ENCODE peak calls at places on chromosomes 12 and 14, in five cellular contexts. P, M, G, T and J are unnamed samples.
A peak's percentile ranks its signal among the peaks of the same experiment; 100 is the strongest.

GRCh38 chr12:116495260-116495659 is 63.9 kb upstream of the MAP1LC3B2 start:
- DNase-seq in P (no peak), M (no peak), G (peak; percentile 69), T (no peak), J (no peak)

GRCh38 chr12:89768586-89769482 is 60.2 kb upstream of the ATP2B1 start:
- DNase-seq in T (no peak), M (no peak), P (no peak), G (peak; percentile 80), J (no peak)

GRCh38 chr14:74912801-74913200 is 10.3 kb downstream of the RPS6KL1 start:
- DNase-seq in P (no peak), M (no peak), T (no peak), G (no peak), J (no peak)

GRCh38 chr12:107468976-107469375 is 216.6 kb upstream of the PWP1 start:
- DNase-seq in T (no peak), M (no peak), G (no peak), P (no peak), J (no peak)

GRCh38 chr12:2552000-2552399 is 242.8 kb upstream of the FKBP4 start:
- DNase-seq in G (no peak), T (no peak), P (no peak), M (no peak), J (no peak)

GRCh38 chr14:61461808-61462275 is 140.5 kb downstream of the PRKCH start:
- DNase-seq in M (no peak), G (peak; percentile 72), P (peak; percentile 68), T (peak; percentile 74), J (peak; percentile 86)

GRCh38 chr12:58860788-58861240 is 59.5 kb downstream of the LRIG3 start:
- DNase-seq in G (no peak), P (no peak), T (no peak), M (no peak), J (no peak)

GRCh38 chr12:81141220-81141619 is 63.3 kb downstream of the ACSS3 start:
- DNase-seq in M (no peak), T (no peak), G (no peak), P (no peak), J (no peak)

GRCh38 chr12:1676043-1676442 is 14.8 kb upstream of the ADIPOR2 start:
- DNase-seq in G (no peak), M (no peak), T (no peak), P (no peak), J (no peak)

GRCh38 chr14:102450206-102451063 is 59.1 kb downstream of the ANKRD9 start:
- DNase-seq in T (no peak), P (no peak), G (no peak), M (no peak), J (no peak)

GRCh38 chr12:103257763-103258162 is 238.0 kb downstream of the C12orf42 start:
- DNase-seq in M (no peak), T (no peak), P (no peak), G (no peak), J (no peak)

GRCh38 chr14:73472182-73473114 is 14.1 kb upstream of the NUMB start:
- DNase-seq in T (peak; percentile 70), G (peak; percentile 74), M (no peak), P (peak; percentile 78), J (peak; percentile 77)

GRCh38 chr12:106245767-106246166 is 2.1 kb downstream of the CKAP4 start:
- DNase-seq in P (no peak), M (no peak), G (peak; percentile 79), T (no peak), J (no peak)

GRCh38 chr14:59482471-59483331 is 1.5 kb downstream of the L3HYPDH start:
- DNase-seq in T (peak; percentile 30), P (no peak), M (no peak), G (peak; percentile 58), J (peak; percentile 16)

GRCh38 chr14:68460541-68460940 is 332.3 kb downstream of the ZFP36L1 start:
- DNase-seq in T (peak; percentile 23), P (no peak), G (no peak), M (no peak), J (peak; percentile 10)

GRCh38 chr12:106631150-106631549 is 48.3 kb downstream of the RFX4 start:
- DNase-seq in M (no peak), T (no peak), G (no peak), P (no peak), J (no peak)

GRCh38 chr12:104480012-104480411 is 23.3 kb downstream of the CHST11 start:
- DNase-seq in M (no peak), P (no peak), T (no peak), G (no peak), J (no peak)

GRCh38 chr14:54686219-54686870 is 119.4 kb downstream of the SAMD4A start:
- DNase-seq in T (peak; percentile 77), G (peak; percentile 70), P (no peak), M (no peak), J (peak; percentile 56)

GRCh38 chr12:62600038-62600437 is 133.4 kb downstream of the MON2 start:
- DNase-seq in G (no peak), M (no peak), T (no peak), P (no peak), J (no peak)

GRCh38 chr14:34081576-34082136 is 130.8 kb upstream of the EGLN3 start:
- DNase-seq in T (no peak), P (peak; percentile 36), M (no peak), G (no peak), J (no peak)

GRCh38 chr12:57939291-57939690 is 2.1 kb upstream of the ATP23 start:
- DNase-seq in T (no peak), P (no peak), G (no peak), M (no peak), J (no peak)

GRCh38 chr12:10288989-10289388 is 18.7 kb upstream of the KLRD1 start:
- DNase-seq in T (no peak), M (no peak), P (no peak), G (no peak), J (no peak)

GRCh38 chr14:83849999-83850611 is 1679.8 kb upstream of the FLRT2 start:
- DNase-seq in T (no peak), M (no peak), G (no peak), P (no peak), J (no peak)

GRCh38 chr12:105561981-105562726 is 231.7 kb downstream of the C12orf75 start:
- DNase-seq in M (no peak), G (peak; percentile 47), P (peak; percentile 91), T (no peak), J (no peak)

GRCh38 chr14:65423986-65424385 is 11.5 kb downstream of the FUT8 start:
- DNase-seq in P (peak; percentile 65), M (no peak), G (no peak), T (no peak), J (no peak)

GRCh38 chr14:103207404-103208072 is 84.3 kb downstream of the TNFAIP2 start:
- DNase-seq in G (peak; percentile 75), M (no peak), T (no peak), P (no peak), J (no peak)

GRCh38 chr12:28966049-28966778 is 182.9 kb upstream of the FAR2 start:
- DNase-seq in G (peak; percentile 11), T (no peak), M (no peak), P (peak; percentile 81), J (no peak)

GRCh38 chr14:47044841-47045240 is 393.3 kb upstream of the RPL10L start:
- DNase-seq in G (no peak), M (no peak), T (no peak), P (peak; percentile 29), J (peak; percentile 17)

GRCh38 chr14:61510736-61511557 is 184.4 kb upstream of the HIF1A start:
- DNase-seq in G (no peak), M (no peak), P (no peak), T (no peak), J (no peak)

GRCh38 chr14:45034730-45035129 is 49.2 kb upstream of the PRPF39 start:
- DNase-seq in G (no peak), M (no peak), P (no peak), T (no peak), J (no peak)

GRCh38 chr12:12349711-12350665 is at the start of gene MANSC1:
- DNase-seq in T (peak; percentile 57), M (peak; percentile 40), P (peak; percentile 68), G (peak; percentile 80), J (peak; percentile 60)

GRCh38 chr12:56126732-56127239 is 1.3 kb upstream of the ESYT1 start:
- DNase-seq in M (no peak), G (no peak), P (no peak), T (no peak), J (no peak)

GRCh38 chr12:770474-770873 is 18.1 kb downstream of the WNK1 start:
- DNase-seq in G (peak; percentile 12), T (no peak), M (no peak), P (no peak), J (no peak)

GRCh38 chr12:40953076-40953475 is 235.0 kb upstream of the PDZRN4 start:
- DNase-seq in P (no peak), M (no peak), G (no peak), T (no peak), J (no peak)

GRCh38 chr12:112012775-112013600 is at the start of the genes ERP29 and TMEM116:
- DNase-seq in M (peak; percentile 100), P (peak; percentile 99), G (peak; percentile 100), T (peak; percentile 98), J (peak; percentile 100)

GRCh38 chr12:11981174-11981733 is 89.5 kb upstream of the BCL2L14 start:
- DNase-seq in T (peak; percentile 5), G (peak; percentile 26), M (peak; percentile 9), P (no peak), J (no peak)

GRCh38 chr12:116244001-116244400 is 33.5 kb downstream of the MED13L start:
- DNase-seq in G (no peak), M (no peak), P (no peak), T (no peak), J (no peak)

GRCh38 chr12:4977104-4977503 is 66.6 kb upstream of the KCNA5 start:
- DNase-seq in P (no peak), T (no peak), G (no peak), M (no peak), J (no peak)

GRCh38 chr12:104873374-104873773 is 84.7 kb downstream of the SLC41A2 start:
- DNase-seq in T (no peak), M (no peak), P (no peak), G (no peak), J (no peak)